ENCODE peak calls at places on chromosomes 2 and 18, in nine cellular contexts. One of them, this sample, is unnamed.
A peak's percentile ranks its signal among the peaks of the same experiment; 100 is the strongest.

GRCh38 chr2:112646102-112646719 is 472 bp downstream of the SLC20A1 start:
- DNase-seq in activated T-helper 9 cell treated with anti-CD3 and anti-CD28 coated beads, Interleukin-2, amount 50 U/mL, for 16 hours: no peak
- DNase-seq in NCI-H748 treated with DMSO at 0.1 percent for 48 hours: peak; percentile 36
- DNase-seq in activated CD8-positive, alpha-beta T cell treated with anti-CD3 and anti-CD28 coated beads, Interleukin-2, amount 10 ng/mL, durations not matched to agents 7 days and 5 days: peak; percentile 61
- DNase-seq in activated T-helper 1 cell treated with anti-CD3 and anti-CD28 coated beads, Interleukin-2, amount 50 U/mL, for 16 hours: peak; percentile 11
- DNase-seq in HepG2: no peak
- DNase-seq in NCI-H1105: peak; percentile 52
- DNase-seq in naive thymus-derived CD4-positive, alpha-beta T cell: no peak
- DNase-seq in Karpas-422: peak; percentile 79
- DNase-seq in this sample: no peak

GRCh38 chr2:64276417-64277095 is 132.3 kb upstream of the PELI1 start:
- DNase-seq in activated T-helper 9 cell treated with anti-CD3 and anti-CD28 coated beads, Interleukin-2, amount 50 U/mL, for 16 hours: no peak
- DNase-seq in NCI-H748 treated with DMSO at 0.1 percent for 48 hours: no peak
- DNase-seq in activated CD8-positive, alpha-beta T cell treated with anti-CD3 and anti-CD28 coated beads, Interleukin-2, amount 10 ng/mL, durations not matched to agents 7 days and 5 days: no peak
- DNase-seq in activated T-helper 1 cell treated with anti-CD3 and anti-CD28 coated beads, Interleukin-2, amount 50 U/mL, for 16 hours: no peak
- DNase-seq in HepG2: no peak
- DNase-seq in NCI-H1105: no peak
- DNase-seq in naive thymus-derived CD4-positive, alpha-beta T cell: no peak
- DNase-seq in Karpas-422: no peak
- DNase-seq in this sample: no peak

GRCh38 chr2:232024457-232024856 is 62.9 kb downstream of the DIS3L2 start:
- DNase-seq in activated T-helper 9 cell treated with anti-CD3 and anti-CD28 coated beads, Interleukin-2, amount 50 U/mL, for 16 hours: no peak
- DNase-seq in NCI-H748 treated with DMSO at 0.1 percent for 48 hours: no peak
- DNase-seq in activated CD8-positive, alpha-beta T cell treated with anti-CD3 and anti-CD28 coated beads, Interleukin-2, amount 10 ng/mL, durations not matched to agents 7 days and 5 days: no peak
- DNase-seq in activated T-helper 1 cell treated with anti-CD3 and anti-CD28 coated beads, Interleukin-2, amount 50 U/mL, for 16 hours: no peak
- DNase-seq in HepG2: no peak
- DNase-seq in NCI-H1105: no peak
- DNase-seq in naive thymus-derived CD4-positive, alpha-beta T cell: no peak
- DNase-seq in Karpas-422: no peak
- DNase-seq in this sample: no peak

GRCh38 chr2:24527536-24527935 is 36.5 kb downstream of the NCOA1 start:
- DNase-seq in activated T-helper 9 cell treated with anti-CD3 and anti-CD28 coated beads, Interleukin-2, amount 50 U/mL, for 16 hours: no peak
- DNase-seq in NCI-H748 treated with DMSO at 0.1 percent for 48 hours: no peak
- DNase-seq in activated CD8-positive, alpha-beta T cell treated with anti-CD3 and anti-CD28 coated beads, Interleukin-2, amount 10 ng/mL, durations not matched to agents 7 days and 5 days: no peak
- DNase-seq in activated T-helper 1 cell treated with anti-CD3 and anti-CD28 coated beads, Interleukin-2, amount 50 U/mL, for 16 hours: no peak
- DNase-seq in HepG2: no peak
- DNase-seq in NCI-H1105: no peak
- DNase-seq in naive thymus-derived CD4-positive, alpha-beta T cell: no peak
- DNase-seq in Karpas-422: no peak
- DNase-seq in this sample: no peak

GRCh38 chr2:216066255-216066654 is 15.4 kb downstream of the PECR start:
- DNase-seq in activated T-helper 9 cell treated with anti-CD3 and anti-CD28 coated beads, Interleukin-2, amount 50 U/mL, for 16 hours: no peak
- DNase-seq in NCI-H748 treated with DMSO at 0.1 percent for 48 hours: no peak
- DNase-seq in activated CD8-positive, alpha-beta T cell treated with anti-CD3 and anti-CD28 coated beads, Interleukin-2, amount 10 ng/mL, durations not matched to agents 7 days and 5 days: no peak
- DNase-seq in activated T-helper 1 cell treated with anti-CD3 and anti-CD28 coated beads, Interleukin-2, amount 50 U/mL, for 16 hours: no peak
- DNase-seq in HepG2: no peak
- DNase-seq in NCI-H1105: no peak
- DNase-seq in naive thymus-derived CD4-positive, alpha-beta T cell: no peak
- DNase-seq in Karpas-422: no peak
- DNase-seq in this sample: no peak

GRCh38 chr2:237916296-237916695 is 50.5 kb upstream of the UBE2F start:
- DNase-seq in activated T-helper 9 cell treated with anti-CD3 and anti-CD28 coated beads, Interleukin-2, amount 50 U/mL, for 16 hours: no peak
- DNase-seq in NCI-H748 treated with DMSO at 0.1 percent for 48 hours: no peak
- DNase-seq in activated CD8-positive, alpha-beta T cell treated with anti-CD3 and anti-CD28 coated beads, Interleukin-2, amount 10 ng/mL, durations not matched to agents 7 days and 5 days: no peak
- DNase-seq in activated T-helper 1 cell treated with anti-CD3 and anti-CD28 coated beads, Interleukin-2, amount 50 U/mL, for 16 hours: no peak
- DNase-seq in HepG2: no peak
- DNase-seq in NCI-H1105: no peak
- DNase-seq in naive thymus-derived CD4-positive, alpha-beta T cell: no peak
- DNase-seq in Karpas-422: no peak
- DNase-seq in this sample: no peak

GRCh38 chr2:174797792-174798276 is 33.6 kb upstream of the CHRNA1 start:
- DNase-seq in activated T-helper 9 cell treated with anti-CD3 and anti-CD28 coated beads, Interleukin-2, amount 50 U/mL, for 16 hours: no peak
- DNase-seq in NCI-H748 treated with DMSO at 0.1 percent for 48 hours: no peak
- DNase-seq in activated CD8-positive, alpha-beta T cell treated with anti-CD3 and anti-CD28 coated beads, Interleukin-2, amount 10 ng/mL, durations not matched to agents 7 days and 5 days: no peak
- DNase-seq in activated T-helper 1 cell treated with anti-CD3 and anti-CD28 coated beads, Interleukin-2, amount 50 U/mL, for 16 hours: no peak
- DNase-seq in HepG2: no peak
- DNase-seq in NCI-H1105: no peak
- DNase-seq in naive thymus-derived CD4-positive, alpha-beta T cell: no peak
- DNase-seq in Karpas-422: no peak
- DNase-seq in this sample: no peak

GRCh38 chr2:21928292-21928691 is 804.5 kb downstream of the TDRD15 start:
- DNase-seq in activated T-helper 9 cell treated with anti-CD3 and anti-CD28 coated beads, Interleukin-2, amount 50 U/mL, for 16 hours: no peak
- DNase-seq in NCI-H748 treated with DMSO at 0.1 percent for 48 hours: no peak
- DNase-seq in activated CD8-positive, alpha-beta T cell treated with anti-CD3 and anti-CD28 coated beads, Interleukin-2, amount 10 ng/mL, durations not matched to agents 7 days and 5 days: no peak
- DNase-seq in activated T-helper 1 cell treated with anti-CD3 and anti-CD28 coated beads, Interleukin-2, amount 50 U/mL, for 16 hours: no peak
- DNase-seq in HepG2: no peak
- DNase-seq in NCI-H1105: no peak
- DNase-seq in naive thymus-derived CD4-positive, alpha-beta T cell: no peak
- DNase-seq in Karpas-422: peak; percentile 53
- DNase-seq in this sample: no peak

GRCh38 chr18:23887035-23887434 is 127.5 kb upstream of the TTC39C start:
- DNase-seq in activated T-helper 9 cell treated with anti-CD3 and anti-CD28 coated beads, Interleukin-2, amount 50 U/mL, for 16 hours: no peak
- DNase-seq in NCI-H748 treated with DMSO at 0.1 percent for 48 hours: peak; percentile 88
- DNase-seq in activated CD8-positive, alpha-beta T cell treated with anti-CD3 and anti-CD28 coated beads, Interleukin-2, amount 10 ng/mL, durations not matched to agents 7 days and 5 days: no peak
- DNase-seq in activated T-helper 1 cell treated with anti-CD3 and anti-CD28 coated beads, Interleukin-2, amount 50 U/mL, for 16 hours: no peak
- DNase-seq in HepG2: no peak
- DNase-seq in NCI-H1105: peak; percentile 89
- DNase-seq in naive thymus-derived CD4-positive, alpha-beta T cell: no peak
- DNase-seq in Karpas-422: no peak
- DNase-seq in this sample: no peak

GRCh38 chr2:145038041-145038525 is 518.2 kb upstream of the ZEB2 start:
- DNase-seq in activated T-helper 9 cell treated with anti-CD3 and anti-CD28 coated beads, Interleukin-2, amount 50 U/mL, for 16 hours: no peak
- DNase-seq in NCI-H748 treated with DMSO at 0.1 percent for 48 hours: no peak
- DNase-seq in activated CD8-positive, alpha-beta T cell treated with anti-CD3 and anti-CD28 coated beads, Interleukin-2, amount 10 ng/mL, durations not matched to agents 7 days and 5 days: no peak
- DNase-seq in activated T-helper 1 cell treated with anti-CD3 and anti-CD28 coated beads, Interleukin-2, amount 50 U/mL, for 16 hours: no peak
- DNase-seq in HepG2: no peak
- DNase-seq in NCI-H1105: no peak
- DNase-seq in naive thymus-derived CD4-positive, alpha-beta T cell: no peak
- DNase-seq in Karpas-422: no peak
- DNase-seq in this sample: no peak

GRCh38 chr2:168534926-168535325 is 78.9 kb downstream of the CERS6 start:
- DNase-seq in activated T-helper 9 cell treated with anti-CD3 and anti-CD28 coated beads, Interleukin-2, amount 50 U/mL, for 16 hours: no peak
- DNase-seq in NCI-H748 treated with DMSO at 0.1 percent for 48 hours: no peak
- DNase-seq in activated CD8-positive, alpha-beta T cell treated with anti-CD3 and anti-CD28 coated beads, Interleukin-2, amount 10 ng/mL, durations not matched to agents 7 days and 5 days: no peak
- DNase-seq in activated T-helper 1 cell treated with anti-CD3 and anti-CD28 coated beads, Interleukin-2, amount 50 U/mL, for 16 hours: no peak
- DNase-seq in HepG2: no peak
- DNase-seq in NCI-H1105: no peak
- DNase-seq in naive thymus-derived CD4-positive, alpha-beta T cell: no peak
- DNase-seq in Karpas-422: no peak
- DNase-seq in this sample: no peak

GRCh38 chr2:150585221-150585971 is 97.9 kb upstream of the RND3 start:
- DNase-seq in activated T-helper 9 cell treated with anti-CD3 and anti-CD28 coated beads, Interleukin-2, amount 50 U/mL, for 16 hours: no peak
- DNase-seq in NCI-H748 treated with DMSO at 0.1 percent for 48 hours: no peak
- DNase-seq in activated CD8-positive, alpha-beta T cell treated with anti-CD3 and anti-CD28 coated beads, Interleukin-2, amount 10 ng/mL, durations not matched to agents 7 days and 5 days: no peak
- DNase-seq in activated T-helper 1 cell treated with anti-CD3 and anti-CD28 coated beads, Interleukin-2, amount 50 U/mL, for 16 hours: no peak
- DNase-seq in HepG2: no peak
- DNase-seq in NCI-H1105: no peak
- DNase-seq in naive thymus-derived CD4-positive, alpha-beta T cell: no peak
- DNase-seq in Karpas-422: no peak
- DNase-seq in this sample: no peak

GRCh38 chr18:61606068-61606660 is 272.9 kb downstream of the CDH20 start:
- DNase-seq in activated T-helper 9 cell treated with anti-CD3 and anti-CD28 coated beads, Interleukin-2, amount 50 U/mL, for 16 hours: no peak
- DNase-seq in NCI-H748 treated with DMSO at 0.1 percent for 48 hours: no peak
- DNase-seq in activated CD8-positive, alpha-beta T cell treated with anti-CD3 and anti-CD28 coated beads, Interleukin-2, amount 10 ng/mL, durations not matched to agents 7 days and 5 days: no peak
- DNase-seq in activated T-helper 1 cell treated with anti-CD3 and anti-CD28 coated beads, Interleukin-2, amount 50 U/mL, for 16 hours: no peak
- DNase-seq in HepG2: no peak
- DNase-seq in NCI-H1105: no peak
- DNase-seq in naive thymus-derived CD4-positive, alpha-beta T cell: no peak
- DNase-seq in Karpas-422: no peak
- DNase-seq in this sample: no peak

This sample was measured in NCI-H510A.